ENCODE peak calls at places on chromosomes 3 and 15, in five cellular contexts. P, Y, L, Q and S are unnamed samples. For H3K9me3, the result is how much of the 10 kb centered on the place peaks cover.

GRCh38 chr3:38367709-38368108 is 21.1 kb downstream of the XYLB start:
- DNase-seq in Q (no peak), L (no peak), Y (no peak), P (no peak), S (no peak)

GRCh38 chr3:96430019-96430541 is 384.3 kb upstream of the EPHA6 start:
- DNase-seq in L (no peak), P (no peak), Q (no peak), Y (no peak), S (no peak)

GRCh38 chr3:27657404-27657803 is 64.7 kb downstream of the EOMES start:
- DNase-seq in L (no peak), P (no peak), Y (no peak), Q (no peak), S (no peak)

GRCh38 chr3:191455257-191455952 is 5.6 kb upstream of the PYDC2 start:
- DNase-seq in Q (no peak), P (no peak), L (no peak), Y (no peak), S (no peak)

GRCh38 chr15:40721716-40722115 is 26.7 kb downstream of the RAD51 start:
- DNase-seq in L (no peak), P (no peak), Y (no peak), Q (no peak), S (no peak)

GRCh38 chr15:77187751-77188464 is 117.0 kb upstream of the TSPAN3 start:
- DNase-seq in L (no peak), Q (no peak), P (no peak), Y (no peak), S (no peak)

GRCh38 chr3:112002458-112002971 is 3.8 kb downstream of the TAGLN3 start:
- DNase-seq in P (no peak), Q (no peak), L (no peak), Y (no peak), S (no peak)

GRCh38 chr3:188196232-188196990 is 42.5 kb downstream of the LPP start:
- DNase-seq in L (no peak), Q (no peak), P (no peak), Y (no peak), S (no peak)

GRCh38 chr3:55558316-55558715 is 71.2 kb upstream of the WNT5A start:
- DNase-seq in Q (no peak), L (no peak), P (no peak), Y (no peak), S (no peak)

GRCh38 chr3:125051715-125052581 is 3.8 kb downstream of the HEG1 start:
- DNase-seq in P (peak), Y (no peak), Q (no peak), L (no peak), S (no peak)

GRCh38 chr15:77607111-77607893 is 25.4 kb downstream of the LINGO1 start:
- DNase-seq in P (peak), Y (no peak), L (no peak), Q (no peak), S (no peak)

GRCh38 chr15:70055601-70056051 is 42.1 kb downstream of the TLE3 start:
- DNase-seq in Q (no peak), L (no peak), P (no peak), Y (no peak), S (no peak)

GRCh38 chr15:64634576-64635485 is 140.6 kb downstream of the RBPMS2 start:
- DNase-seq in L (no peak), P (no peak), Q (no peak), Y (peak), S (no peak)

GRCh38 chr3:37221407-37221806 is 47.0 kb upstream of the LRRFIP2 start:
- DNase-seq in Q (no peak), P (no peak), Y (no peak), L (no peak), S (no peak)

GRCh38 chr3:194491996-194492395 is 5.2 kb upstream of the ATP13A3 start:
- DNase-seq in P (no peak), Y (no peak), Q (no peak), L (no peak), S (no peak)

GRCh38 chr3:43257850-43258249 is 28.5 kb upstream of the SNRK start:
- DNase-seq in L (no peak), P (no peak), Y (no peak), Q (no peak), S (no peak)

GRCh38 chr3:126459763-126460127 is 15.9 kb downstream of the ZXDC start:
- DNase-seq in P (no peak), L (no peak), Q (no peak), Y (no peak), S (no peak)

GRCh38 chr3:122589297-122589696 is 11.8 kb downstream of the PARP15 start:
- DNase-seq in Y (no peak), Q (no peak), P (no peak), L (no peak), S (no peak)

GRCh38 chr15:96230557-96231181 is 99.8 kb upstream of the NR2F2 start:
- DNase-seq in Y (no peak), L (no peak), Q (peak), P (no peak), S (no peak)

GRCh38 chr3:25854635-25855034 is 64.7 kb downstream of the OXSM start:
- DNase-seq in L (no peak), Y (no peak), P (no peak), Q (no peak), S (peak)

GRCh38 chr15:58115692-58116091 is 22.5 kb upstream of the AQP9 start:
- DNase-seq in Y (no peak), P (no peak), L (no peak), Q (no peak), S (no peak)

GRCh38 chr3:44065311-44065710 is 176.4 kb upstream of the TOPAZ1 start:
- DNase-seq in P (no peak), L (peak), Y (no peak), Q (no peak), S (no peak)

GRCh38 chr3:42035816-42036482 is 55.2 kb upstream of the TRAK1 start:
- DNase-seq in L (no peak), Y (no peak), Q (no peak), P (peak), S (no peak)

GRCh38 chr3:52532517-52532837 is 1.2 kb downstream of the NT5DC2 start:
- DNase-seq in P (no peak), Q (no peak), L (peak), Y (no peak), S (no peak)

GRCh38 chr3:64763980-64764379 is 76.2 kb upstream of the ADAMTS9 start:
- DNase-seq in P (no peak), Q (no peak), Y (no peak), L (no peak), S (no peak)

GRCh38 chr15:40477703-40478269 is 7.0 kb downstream of the CHST14 start:
- DNase-seq in Q (no peak), Y (no peak), P (no peak), L (no peak), S (no peak)

GRCh38 chr15:60829416-60829815 is 350.5 kb upstream of the ICE2 start:
- DNase-seq in L (no peak), Y (no peak), Q (no peak), P (no peak), S (no peak)

GRCh38 chr3:159766563-159767185 is 222.0 kb upstream of the IL12A start:
- DNase-seq in P (no peak), Y (no peak), L (no peak), Q (no peak), S (no peak)

GRCh38 chr3:172065534-172065933 is 26.2 kb downstream of the FNDC3B start:
- DNase-seq in Q (no peak), L (no peak), Y (no peak), P (no peak), S (peak)

GRCh38 chr15:96274698-96275097 is 55.8 kb upstream of the NR2F2 start:
- DNase-seq in Q (no peak), P (no peak), L (no peak), Y (no peak), S (no peak)

GRCh38 chr3:110579841-110580550 is 491.6 kb upstream of the NECTIN3 start:
- DNase-seq in P (no peak), Q (no peak), Y (no peak), L (no peak), S (no peak)

GRCh38 chr3:46538803-46539442 is 27.2 kb downstream of the LRRC2 start:
- DNase-seq in P (peak), Q (no peak), L (peak), Y (no peak), S (no peak)

GRCh38 chr3:172522871-172523818 is at the start of gene TNFSF10:
- DNase-seq in Q (no peak), Y (no peak), L (peak), P (peak), S (no peak)

GRCh38 chr15:82081904-82082810 is 36.3 kb upstream of the MEX3B start:
- DNase-seq in L (no peak), P (no peak), Q (no peak), Y (peak), S (peak)

GRCh38 chr3:127104586-127104985 is 88.3 kb upstream of the PRR23E start:
- DNase-seq in Q (no peak), Y (no peak), P (no peak), L (no peak), S (no peak)

GRCh38 chr3:186319988-186320387 is 42.0 kb downstream of the DGKG start:
- DNase-seq in Y (no peak), Q (no peak), L (no peak), P (no peak), S (no peak)
- H3K4me3 ChIP-seq in Y (no peak), Q (no peak), L (no peak), P (no peak), S (no peak)

DNA sequence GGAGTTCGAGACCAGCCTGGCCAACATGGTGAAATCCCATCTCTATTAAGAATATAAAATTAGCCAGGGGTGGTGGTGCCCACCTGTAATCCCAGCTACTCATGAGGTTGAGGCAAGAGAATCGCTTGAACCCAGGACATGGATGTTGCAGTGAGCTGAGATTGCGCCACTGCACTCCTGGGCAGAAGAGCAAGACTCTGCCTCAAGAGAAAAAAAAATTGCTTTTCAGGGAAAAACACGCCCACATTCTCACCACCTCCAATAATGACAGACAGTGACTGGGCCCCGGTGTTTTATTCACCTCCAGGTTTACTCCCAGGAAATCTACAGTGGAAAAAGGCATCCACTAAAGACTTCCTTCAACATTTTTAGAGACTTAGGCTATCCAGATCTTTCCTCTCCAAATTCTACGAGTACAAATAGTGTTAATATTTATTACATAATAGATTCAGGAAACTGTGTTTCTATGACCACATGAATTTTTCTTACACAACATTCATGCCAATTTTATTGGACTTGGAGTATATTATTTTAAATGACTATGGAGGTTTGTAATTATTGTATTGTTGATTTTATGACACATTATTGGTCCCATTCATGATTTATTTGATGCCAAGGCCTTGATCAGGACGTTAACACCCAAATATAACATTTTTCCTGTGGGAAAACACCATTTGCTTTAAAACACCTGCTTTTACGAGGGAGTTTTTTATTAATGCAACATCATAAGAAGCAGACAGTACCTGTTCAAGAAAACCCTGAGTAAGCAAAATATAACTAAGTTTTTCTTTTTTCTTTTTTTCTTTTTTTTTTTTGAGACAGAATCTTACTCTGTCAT is 26.6 kb downstream of the IGF2BP2 start:
- DNase-seq in Y (no peak), P (no peak), L (no peak), Q (no peak), S (no peak)
- H3K27ac ChIP-seq in Y (no peak), P (no peak), L (no peak), Q (no peak), S (no peak)

DNA sequence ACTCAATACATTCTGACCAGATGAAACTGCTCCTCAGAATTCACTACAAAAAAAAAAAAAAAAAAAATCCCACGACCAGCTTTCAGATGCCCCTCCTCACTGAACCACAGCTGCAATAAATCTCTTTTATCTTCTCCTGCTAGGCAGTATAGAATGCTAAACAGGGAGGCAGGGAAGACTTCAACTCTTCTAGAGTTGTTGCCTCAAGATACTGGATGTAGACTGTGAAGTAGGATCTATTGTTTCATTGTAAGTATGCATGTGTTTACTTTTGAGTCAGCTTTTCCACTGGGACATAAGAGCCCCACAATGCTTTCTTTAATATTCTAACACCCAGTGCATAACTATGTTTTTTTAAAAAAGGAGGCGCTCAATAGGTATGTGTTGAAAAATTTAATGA is 401.4 kb downstream of the TBL1XR1 start:
- DNase-seq in Q (no peak), P (no peak), L (no peak), Y (no peak), S (no peak)
- H3K9me3 ChIP-seq in Q (under half), P (under half), L (under half), Y (under half), S (under half)

DNA sequence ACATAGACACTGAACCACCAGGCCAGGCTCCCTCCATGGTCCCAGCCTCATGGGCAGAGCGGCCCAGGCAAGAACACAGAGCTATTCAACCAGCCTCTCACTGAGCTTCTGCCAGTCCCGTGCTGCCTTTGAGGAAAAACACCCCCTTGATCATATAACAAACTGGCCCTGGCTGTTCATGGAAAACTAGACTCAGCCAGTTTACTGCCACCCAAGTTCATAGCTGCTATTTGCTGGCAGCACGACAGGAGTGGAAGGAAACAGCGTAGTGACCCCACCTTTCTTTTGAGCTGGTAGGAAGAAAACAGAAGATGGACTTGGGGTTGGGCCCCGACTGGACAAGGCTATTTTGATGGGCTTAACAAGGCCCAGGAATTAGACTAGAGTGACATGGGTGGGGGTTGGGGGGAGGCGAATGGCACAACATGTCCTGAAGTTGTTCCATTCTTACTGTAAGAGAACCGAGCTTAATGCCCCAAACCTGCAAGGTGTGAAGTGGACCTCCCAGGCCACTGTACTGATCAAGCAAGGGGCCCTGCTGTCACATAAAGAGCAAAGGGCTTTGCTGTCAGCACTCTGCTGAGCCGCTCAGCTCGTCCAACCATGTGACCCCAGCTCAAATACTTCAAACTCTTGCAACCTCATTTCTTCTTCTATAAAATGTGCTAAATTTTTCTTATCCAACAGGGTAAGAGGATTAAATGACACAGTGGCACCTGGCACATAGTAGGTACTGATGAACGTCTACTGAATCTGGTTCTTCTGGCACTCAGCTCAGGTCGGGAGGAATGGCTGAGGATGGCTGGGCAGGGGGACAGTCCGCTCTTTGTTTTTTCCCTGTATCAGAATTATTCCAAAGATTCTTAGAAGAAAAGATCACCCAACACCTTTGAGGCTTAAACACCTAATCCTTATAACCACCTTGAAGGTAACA is 1.5 kb downstream of the FBXL22 start:
- DNase-seq in Y (no peak), L (peak), Q (no peak), P (no peak), S (no peak)
- H3K4me3 ChIP-seq in Y (no peak), L (peak), Q (no peak), P (peak), S (no peak)

GRCh38 chr3:30454636-30455035 is 151.8 kb upstream of the TGFBR2 start:
- DNase-seq in Q (no peak), Y (no peak), L (no peak), P (no peak), S (no peak)
- H3K27ac ChIP-seq in Q (no peak), Y (no peak), L (no peak), P (peak), S (no peak)